ENCODE peak calls at places on chromosomes 5 and 9, in eight cellular contexts. I is glutamatergic neuron, E is Panc1, O is H1, L is RWPE1, S is GM23338, W is cardiac muscle cell, P is astrocyte. J is an unnamed sample.

GRCh38 chr9:79700607-79701330 is 129.0 kb downstream of the TLE4 start:
- DNase-seq in I (no peak), E (no peak), O (no peak), L (no peak), S (no peak), W (no peak), P (no peak), J (no peak)

GRCh38 chr9:133700861-133701320 is 37.3 kb downstream of the SARDH start:
- DNase-seq in I (no peak), E (no peak), O (no peak), L (no peak), S (no peak), W (no peak), P (no peak), J (no peak)

GRCh38 chr9:69516353-69517322 is 155.5 kb downstream of the APBA1 start:
- DNase-seq in I (no peak), E (no peak), O (no peak), L (no peak), S (no peak), W (no peak), P (no peak), J (no peak)

GRCh38 chr5:147869112-147869511 is 9.4 kb upstream of the SCGB3A2 start:
- DNase-seq in I (peak; percentile 15), E (no peak), O (peak; percentile 75), L (no peak), S (peak; percentile 88), W (no peak), P (no peak), J (no peak)

GRCh38 chr9:133371261-133371711 is 4.6 kb downstream of the SURF4 start:
- DNase-seq in I (no peak), E (no peak), O (no peak), L (no peak), S (no peak), W (no peak), P (peak; percentile 31), J (no peak)

GRCh38 chr5:103473725-103474124 is 88.9 kb downstream of the NUDT12 start:
- DNase-seq in I (no peak), E (no peak), O (no peak), L (no peak), S (no peak), W (no peak), P (no peak), J (no peak)

GRCh38 chr5:177447611-177448243 is 1.1 kb downstream of the PRR7 start:
- DNase-seq in I (no peak), E (peak; percentile 72), O (peak; percentile 76), L (peak; percentile 92), S (peak; percentile 84), W (peak; percentile 29), P (peak; percentile 60), J (peak; percentile 95)

GRCh38 chr5:146240951-146241350 is 37.5 kb downstream of the RBM27 start:
- DNase-seq in I (no peak), E (no peak), O (no peak), L (no peak), S (no peak), W (no peak), P (no peak), J (no peak)

GRCh38 chr5:153168226-153168625 is 322.2 kb upstream of the GRIA1 start:
- DNase-seq in I (no peak), E (no peak), O (no peak), L (no peak), S (no peak), W (no peak), P (peak; percentile 37), J (no peak)

GRCh38 chr9:6973762-6974161 is 216.0 kb downstream of the KDM4C start:
- DNase-seq in I (no peak), E (no peak), O (no peak), L (no peak), S (no peak), W (no peak), P (no peak), J (no peak)

GRCh38 chr5:59222687-59223511 is 640.0 kb downstream of the RAB3C start:
- DNase-seq in I (no peak), E (no peak), O (no peak), L (no peak), S (no peak), W (no peak), P (no peak), J (no peak)

GRCh38 chr5:61000887-61001286 is 55.9 kb downstream of the NDUFAF2 start:
- DNase-seq in I (no peak), E (no peak), O (no peak), L (no peak), S (no peak), W (no peak), P (peak; percentile 6), J (no peak)

GRCh38 chr5:137164961-137165360 is 334.2 kb downstream of the SPOCK1 start:
- DNase-seq in I (no peak), E (no peak), O (no peak), L (no peak), S (no peak), W (no peak), P (no peak), J (no peak)

GRCh38 chr5:139090566-139090965 is 107.6 kb downstream of the SIL1 start:
- DNase-seq in I (no peak), E (no peak), O (no peak), L (no peak), S (no peak), W (no peak), P (no peak), J (no peak)

GRCh38 chr9:127347831-127348699 is 48.9 kb upstream of the SLC2A8 start:
- DNase-seq in I (no peak), E (peak; percentile 13), O (no peak), L (peak; percentile 59), S (peak; percentile 47), W (no peak), P (peak; percentile 17), J (peak; percentile 8)

GRCh38 chr9:126164796-126165525 is 161.7 kb upstream of the MVB12B start:
- DNase-seq in I (no peak), E (no peak), O (peak; percentile 37), L (no peak), S (no peak), W (no peak), P (no peak), J (no peak)

GRCh38 chr5:158378931-158379330 is 520.0 kb upstream of the CLINT1 start:
- DNase-seq in I (no peak), E (no peak), O (no peak), L (no peak), S (no peak), W (no peak), P (no peak), J (no peak)

GRCh38 chr9:96486351-96487029 is 36.5 kb downstream of the HABP4 start:
- DNase-seq in I (peak; percentile 32), E (no peak), O (no peak), L (no peak), S (no peak), W (peak; percentile 66), P (peak; percentile 87), J (no peak)

GRCh38 chr5:135236187-135236835 is 162.7 kb downstream of the MACROH2A1 start:
- DNase-seq in I (peak; percentile 5), E (no peak), O (no peak), L (no peak), S (no peak), W (no peak), P (no peak), J (no peak)

GRCh38 chr5:172973127-172973916 is 10.2 kb upstream of the ATP6V0E1 start:
- DNase-seq in I (no peak), E (no peak), O (no peak), L (no peak), S (no peak), W (no peak), P (peak; percentile 75), J (no peak)

GRCh38 chr5:105639068-105639467 is 2031.7 kb downstream of the EFNA5 start:
- DNase-seq in I (peak; percentile 82), E (no peak), O (no peak), L (no peak), S (peak; percentile 59), W (no peak), P (no peak), J (no peak)

GRCh38 chr5:65663804-65664521 is 39.1 kb downstream of the SHLD3 start:
- DNase-seq in I (no peak), E (peak; percentile 18), O (no peak), L (peak; percentile 43), S (peak; percentile 74), W (peak; percentile 23), P (peak; percentile 18), J (no peak)
- TF ChIP-seq CTCF in I (peak; percentile 79), E (peak; percentile 55), O (no peak), L (peak; percentile 60), S (peak; percentile 35), W (peak; percentile 49), P (peak; percentile 57), J (no peak)

GRCh38 chr5:80713640-80714039 is 58.9 kb upstream of the DHFR start:
- DNase-seq in I (no peak), E (no peak), O (no peak), L (no peak), S (no peak), W (no peak), P (no peak), J (no peak)

GRCh38 chr5:80711216-80711615 is 56.4 kb upstream of the DHFR start:
- DNase-seq in I (no peak), E (no peak), O (no peak), L (no peak), S (no peak), W (no peak), P (no peak), J (no peak)

GRCh38 chr5:80712914-80713313 is 58.1 kb upstream of the DHFR start:
- DNase-seq in I (no peak), E (no peak), O (no peak), L (no peak), S (no peak), W (no peak), P (no peak), J (no peak)

GRCh38 chr5:80714570-80715298 is 60.0 kb upstream of the DHFR start:
- DNase-seq in I (no peak), E (no peak), O (no peak), L (no peak), S (no peak), W (no peak), P (no peak), J (no peak)

DNA sequence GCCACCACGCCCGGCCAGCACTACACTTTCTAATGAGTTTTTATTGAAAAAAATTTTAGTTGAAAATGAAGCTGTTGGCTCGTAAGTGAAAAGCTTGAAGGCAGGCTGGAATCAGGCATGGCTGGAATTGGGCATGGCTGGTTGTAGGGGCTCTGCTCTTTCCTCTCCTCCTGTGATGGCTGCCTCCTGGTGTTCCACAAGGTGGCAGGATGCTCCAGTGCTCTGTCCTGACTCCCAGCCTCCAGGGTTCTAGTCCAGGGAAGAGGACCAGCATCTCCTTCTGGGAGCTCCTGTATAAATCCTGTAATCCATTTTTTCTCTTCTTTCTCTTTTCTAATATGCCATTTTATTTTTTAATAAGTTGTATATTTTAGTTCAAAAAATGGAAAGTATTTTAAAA is 57.2 kb upstream of the DHFR start:
- DNase-seq in I (peak; percentile 64), E (peak; percentile 17), O (no peak), L (peak; percentile 34), S (peak; percentile 85), W (peak; percentile 33), P (no peak), J (peak; percentile 51)
- TF ChIP-seq CTCF in I (peak; percentile 31), E (peak; percentile 76), O (peak; percentile 86), L (peak; percentile 46), S (peak; percentile 92), W (peak; percentile 45), P (peak; percentile 26), J (peak; percentile 41)

GRCh38 chr5:89729623-89730390 is 679.7 kb downstream of the CETN3 start:
- DNase-seq in I (no peak), E (peak; percentile 8), O (no peak), L (peak; percentile 10), S (no peak), W (no peak), P (peak; percentile 38), J (no peak)
- TF ChIP-seq CTCF in I (no peak), E (peak; percentile 35), O (no peak), L (no peak), S (peak; percentile 42), W (no peak), P (no peak), J (peak; percentile 41)

GRCh38 chr5:149887622-149888183 is 56.9 kb downstream of the PDE6A start:
- DNase-seq in I (no peak), E (no peak), O (no peak), L (no peak), S (no peak), W (peak; percentile 62), P (peak; percentile 96), J (peak; percentile 35)
- TF ChIP-seq CTCF in I (no peak), E (no peak), O (no peak), L (no peak), S (no peak), W (no peak), P (no peak), J (no peak)